ENCODE peak calls at places on chromosomes 13 and 19, in four cellular contexts. U, Z, J and O are unnamed samples.
A peak's percentile ranks its signal among the peaks of the same experiment; 100 is the strongest.

GRCh38 chr19:46386151-46386550 is 27.2 kb downstream of the CCDC8 start:
- DNase-seq in U (peak; percentile 36), Z (peak; percentile 4), J (no peak), O (peak; percentile 50)

GRCh38 chr19:42352216-42352892 is 26.9 kb downstream of the MEGF8 start:
- DNase-seq in U (no peak), Z (no peak), J (no peak), O (no peak)

GRCh38 chr13:30978981-30979956 is 46.8 kb downstream of the TEX26 start:
- DNase-seq in U (no peak), Z (peak; percentile 61), J (no peak), O (no peak)

GRCh38 chr13:72920097-72920496 is 138.2 kb downstream of the PIBF1 start:
- DNase-seq in U (no peak), Z (peak; percentile 12), J (no peak), O (no peak)

GRCh38 chr19:1851581-1852293 is 3.5 kb upstream of the REXO1 start:
- DNase-seq in U (no peak), Z (no peak), J (no peak), O (no peak)

GRCh38 chr19:38569368-38569983 is 48.3 kb downstream of the MAP4K1 start:
- DNase-seq in U (no peak), Z (no peak), J (no peak), O (no peak)

GRCh38 chr19:54248016-54248601 is 5.5 kb upstream of the LILRA6 start:
- DNase-seq in U (no peak), Z (peak; percentile 75), J (peak; percentile 64), O (no peak)

GRCh38 chr19:10334340-10335148 is 1.2 kb upstream of the RAVER1 start:
- DNase-seq in U (peak; percentile 95), Z (peak; percentile 99), J (peak; percentile 97), O (no peak)

GRCh38 chr19:2048959-2049740 is 1.9 kb downstream of the MKNK2 start:
- DNase-seq in U (no peak), Z (no peak), J (no peak), O (peak; percentile 91)

GRCh38 chr13:51453959-51454703 is 1.3 kb upstream of the INTS6 start:
- DNase-seq in U (no peak), Z (no peak), J (no peak), O (no peak)

GRCh38 chr19:8569066-8569761 is 8.0 kb downstream of the MYO1F start:
- DNase-seq in U (no peak), Z (peak; percentile 100), J (peak; percentile 67), O (no peak)

GRCh38 chr13:77510156-77510555 is 25.4 kb upstream of the SCEL start:
- DNase-seq in U (no peak), Z (no peak), J (no peak), O (no peak)

GRCh38 chr13:26951581-26952177 is 191.1 kb upstream of the GPR12 start:
- DNase-seq in U (no peak), Z (no peak), J (no peak), O (no peak)

GRCh38 chr13:102768914-102769313 is 4.7 kb downstream of the TEX30 start:
- DNase-seq in U (no peak), Z (no peak), J (no peak), O (no peak)

GRCh38 chr13:94712287-94712811 is at the start of gene SOX21:
- DNase-seq in U (peak; percentile 49), Z (no peak), J (no peak), O (no peak)

GRCh38 chr13:79187917-79188699 is 217.9 kb downstream of the RBM26 start:
- DNase-seq in U (no peak), Z (no peak), J (no peak), O (no peak)

GRCh38 chr13:73714522-73714921 is 419.7 kb downstream of the KLF12 start:
- DNase-seq in U (no peak), Z (no peak), J (no peak), O (no peak)

GRCh38 chr13:30872685-30873443 is 33.2 kb upstream of the MEDAG start:
- DNase-seq in U (no peak), Z (peak; percentile 61), J (peak; percentile 81), O (no peak)

GRCh38 chr19:17103177-17103576 is 27.6 kb downstream of the MYO9B start:
- DNase-seq in U (no peak), Z (peak; percentile 42), J (no peak), O (no peak)

GRCh38 chr13:83295684-83296083 is 586.6 kb downstream of the SLITRK1 start:
- DNase-seq in U (no peak), Z (no peak), J (no peak), O (no peak)

GRCh38 chr19:5137114-5137513 is 168.2 kb downstream of the KDM4B start:
- DNase-seq in U (no peak), Z (no peak), J (no peak), O (no peak)

GRCh38 chr13:20360835-20361412 is 128.8 kb upstream of the GJB6 start:
- DNase-seq in U (no peak), Z (no peak), J (no peak), O (no peak)

GRCh38 chr19:3722443-3723109 is 14.4 kb downstream of the TJP3 start:
- DNase-seq in U (no peak), Z (no peak), J (no peak), O (no peak)

GRCh38 chr19:55688422-55689218 is 13.6 kb downstream of the EPN1 start:
- DNase-seq in U (peak; percentile 64), Z (no peak), J (no peak), O (peak; percentile 88)

GRCh38 chr19:1066748-1067340 is at the start of gene ARHGAP45:
- DNase-seq in U (no peak), Z (peak; percentile 81), J (no peak), O (no peak)

GRCh38 chr19:42655748-42656147 is 61.0 kb upstream of the CEACAM8 start:
- DNase-seq in U (no peak), Z (no peak), J (no peak), O (no peak)

GRCh38 chr13:30551194-30551593 is 66.5 kb upstream of the USPL1 start:
- DNase-seq in U (no peak), Z (peak; percentile 62), J (no peak), O (no peak)

GRCh38 chr19:850221-850978 is 1.7 kb upstream of the ELANE start:
- DNase-seq in U (peak; percentile 64), Z (peak; percentile 78), J (peak; percentile 95), O (peak; percentile 96)

GRCh38 chr19:10412257-10412977 is 7.9 kb upstream of the PDE4A start:
- DNase-seq in U (no peak), Z (peak; percentile 81), J (no peak), O (no peak)

GRCh38 chr19:2047449-2048103 is 3.5 kb downstream of the MKNK2 start:
- DNase-seq in U (peak; percentile 79), Z (peak; percentile 16), J (no peak), O (no peak)

GRCh38 chr13:39362652-39363390 is 240.2 kb downstream of the LHFPL6 start:
- DNase-seq in U (no peak), Z (no peak), J (no peak), O (no peak)

GRCh38 chr19:7999376-7999775 is 6.1 kb downstream of the ELAVL1 start:
- DNase-seq in U (no peak), Z (no peak), J (no peak), O (no peak)

DNA sequence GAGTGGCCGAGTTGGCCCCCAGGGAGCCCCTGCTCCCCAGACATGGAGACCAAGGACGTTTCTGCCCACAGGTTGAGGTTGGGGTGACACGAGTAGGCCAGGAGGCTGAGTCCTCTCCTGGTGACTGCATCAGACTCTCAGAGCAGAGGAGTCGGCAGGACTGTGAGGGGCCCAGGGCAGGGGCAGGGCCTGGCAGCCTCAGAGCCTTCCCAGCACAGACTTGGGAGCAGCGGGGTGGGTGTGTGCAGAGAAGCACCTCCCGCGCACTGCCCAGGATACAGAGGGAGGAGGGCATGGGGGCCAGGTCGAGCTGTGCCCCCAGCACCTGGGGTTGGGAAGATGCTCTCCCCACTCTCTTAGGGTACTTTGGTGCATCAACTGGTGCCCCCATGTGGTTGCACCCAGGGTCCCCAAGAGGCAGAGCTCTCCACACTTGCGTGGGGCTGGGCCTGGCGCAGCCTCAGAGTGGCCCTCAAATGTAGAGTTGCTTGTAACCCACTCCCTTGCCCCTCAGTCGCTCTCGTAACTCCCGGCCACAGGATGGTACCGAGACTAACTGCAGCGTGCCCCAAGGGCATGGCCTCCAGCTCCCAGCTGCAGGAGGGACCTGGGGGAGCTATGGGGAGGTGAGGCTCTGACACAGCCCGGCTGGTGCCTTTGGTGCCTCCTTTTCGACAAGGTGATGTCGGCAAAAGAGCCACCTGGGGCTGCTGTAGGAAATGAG is 15.9 kb downstream of the TSSK6 start:
- DNase-seq in U (no peak), Z (no peak), J (no peak), O (no peak)
- TF ChIP-seq CTCF in U (no peak), Z (no peak), J (no peak), O (no peak)

GRCh38 chr13:24682353-24682752 is 2.1 kb downstream of the ATP12A start:
- DNase-seq in U (no peak), Z (peak; percentile 13), J (no peak), O (no peak)

GRCh38 chr13:24683370-24683769 is 3.2 kb downstream of the ATP12A start:
- DNase-seq in U (no peak), Z (no peak), J (no peak), O (no peak)

GRCh38 chr13:24685314-24685713 is 5.1 kb downstream of the ATP12A start:
- DNase-seq in U (no peak), Z (no peak), J (no peak), O (no peak)

GRCh38 chr13:24683833-24684599 is 3.8 kb downstream of the ATP12A start:
- DNase-seq in U (no peak), Z (peak; percentile 77), J (no peak), O (no peak)

GRCh38 chr13:24684600-24684998 is 4.4 kb downstream of the ATP12A start:
- DNase-seq in U (no peak), Z (peak; percentile 55), J (no peak), O (no peak)
- TF ChIP-seq CTCF in U (no peak), Z (no peak), J (no peak), O (no peak)

GRCh38 chr13:63163903-63164302 is 1748.3 kb upstream of the PCDH20 start:
- DNase-seq in U (no peak), Z (no peak), J (no peak), O (no peak)
- TF ChIP-seq CTCF in U (no peak), Z (no peak), J (no peak), O (no peak)

GRCh38 chr13:37427843-37428494 is 170.6 kb downstream of the POSTN start:
- DNase-seq in U (no peak), Z (no peak), J (no peak), O (no peak)
- TF ChIP-seq CTCF in U (no peak), Z (no peak), J (no peak), O (peak; percentile 29)

GRCh38 chr19:48608798-48609263 is 2.3 kb downstream of the SPACA4 start:
- DNase-seq in U (no peak), Z (peak; percentile 96), J (no peak), O (no peak)
- TF ChIP-seq CTCF in U (peak; percentile 83), Z (peak; percentile 100), J (no peak), O (peak; percentile 72)

DNA sequence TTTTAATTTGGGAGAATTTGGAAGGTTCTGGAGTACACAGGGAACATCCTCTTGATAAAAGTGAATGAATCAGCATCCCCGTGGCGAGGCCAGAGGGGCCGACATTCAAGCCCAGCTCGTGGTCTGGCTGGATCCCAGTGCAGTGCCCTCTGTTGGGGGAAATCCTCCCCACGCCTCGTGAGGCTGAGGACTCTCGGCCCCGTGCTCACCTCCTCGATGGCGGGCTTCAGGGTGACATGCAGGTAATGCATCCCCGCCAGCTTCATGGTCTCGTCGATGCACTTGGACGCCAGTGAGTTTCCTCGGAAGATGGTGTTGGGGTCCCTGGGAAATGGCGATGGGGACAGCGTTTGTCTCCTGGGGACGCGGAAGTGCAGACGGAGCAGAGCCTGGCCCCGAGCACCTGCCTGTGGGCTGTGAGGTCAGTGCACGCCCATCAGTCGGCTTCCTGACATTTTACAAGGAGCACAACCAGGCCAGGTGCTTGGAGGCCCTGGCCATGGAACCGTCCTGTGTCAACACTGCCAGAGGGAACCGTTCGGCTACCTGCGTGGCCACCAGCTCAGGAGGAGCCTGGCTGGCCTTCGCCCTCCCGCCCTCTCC is 43.3 kb upstream of the C13orf46 start:
- DNase-seq in U (no peak), Z (no peak), J (no peak), O (no peak)
- TF ChIP-seq CTCF in U (no peak), Z (peak; percentile 9), J (no peak), O (peak; percentile 66)